ENCODE peak calls at places on chromosomes 16 and 17, in seven cellular contexts. X is PC-3, H is H9, M is right lobe of liver, W is heart left ventricle, Q is heart right ventricle, L is breast epithelium. C is an unnamed sample. For H3K4me1, the result is how much of the 10 kb centered on the place peaks cover.

GRCh38 chr17:39627717-39628516 is 1.2 kb downstream of the PPP1R1B start:
- DNase-seq in X (no peak), H (no peak), M (no peak), W (no peak), Q (no peak), L (no peak), C (no peak)

GRCh38 chr16:79618041-79618711 is 17.6 kb upstream of the MAF start:
- DNase-seq in X (no peak), H (no peak), M (no peak), W (no peak), Q (no peak), L (no peak), C (no peak)

GRCh38 chr16:8569650-8570338 is 20.5 kb downstream of the TMEM114 start:
- DNase-seq in X (no peak), H (peak), M (no peak), W (no peak), Q (no peak), L (no peak), C (no peak)

GRCh38 chr17:49437696-49438438 is 23.2 kb upstream of the PHB1 start:
- DNase-seq in X (no peak), H (peak), M (no peak), W (no peak), Q (no peak), L (no peak), C (no peak)

GRCh38 chr16:29779474-29779873 is 1.4 kb downstream of the ZG16 start:
- DNase-seq in X (peak), H (peak), M (no peak), W (no peak), Q (no peak), L (no peak), C (no peak)

GRCh38 chr17:77124192-77124908 is 16.4 kb upstream of the SEC14L1 start:
- DNase-seq in X (peak), H (no peak), M (no peak), W (no peak), Q (peak), L (peak), C (peak)

GRCh38 chr16:80084614-80085013 is 456.2 kb upstream of the DYNLRB2 start:
- DNase-seq in X (peak), H (peak), M (peak), W (no peak), Q (peak), L (peak), C (no peak)

GRCh38 chr17:40340880-40341807 is 23.4 kb downstream of the GJD3 start:
- DNase-seq in X (peak), H (peak), M (peak), W (peak), Q (peak), L (peak), C (peak)

GRCh38 chr16:81485225-81485624 is 40.6 kb downstream of the CMIP start:
- DNase-seq in X (no peak), H (no peak), M (no peak), W (no peak), Q (no peak), L (no peak), C (no peak)

GRCh38 chr17:45345554-45346254 is 28.9 kb upstream of the MAP3K14 start:
- DNase-seq in X (no peak), H (no peak), M (no peak), W (no peak), Q (peak), L (no peak), C (no peak)

GRCh38 chr16:83365166-83365565 is 442.6 kb upstream of the HSBP1 start:
- DNase-seq in X (no peak), H (no peak), M (no peak), W (no peak), Q (no peak), L (no peak), C (no peak)

GRCh38 chr17:7311110-7311698 is 3.8 kb downstream of the EIF5A start:
- DNase-seq in X (no peak), H (no peak), M (no peak), W (no peak), Q (no peak), L (no peak), C (no peak)

GRCh38 chr16:48126801-48127644 is 28.8 kb downstream of the ABCC12 start:
- DNase-seq in X (peak), H (no peak), M (no peak), W (no peak), Q (no peak), L (no peak), C (peak)

GRCh38 chr17:29577778-29578211 is 9.3 kb downstream of the TP53I13 start:
- DNase-seq in X (no peak), H (no peak), M (no peak), W (peak), Q (peak), L (no peak), C (no peak)

GRCh38 chr16:17526956-17527355 is 56.2 kb upstream of the XYLT1 start:
- DNase-seq in X (no peak), H (no peak), M (no peak), W (no peak), Q (no peak), L (no peak), C (no peak)

GRCh38 chr17:68861602-68862001 is 93.6 kb downstream of the ABCA8 start:
- DNase-seq in X (no peak), H (no peak), M (no peak), W (no peak), Q (no peak), L (no peak), C (no peak)

GRCh38 chr17:67639555-67639954 is 78.2 kb upstream of the NOL11 start:
- DNase-seq in X (no peak), H (no peak), M (no peak), W (no peak), Q (no peak), L (no peak), C (no peak)

GRCh38 chr16:81473969-81474959 is 29.7 kb downstream of the CMIP start:
- DNase-seq in X (no peak), H (no peak), M (no peak), W (no peak), Q (no peak), L (no peak), C (no peak)

GRCh38 chr16:30570621-30571443 is 682 bp downstream of the ZNF688 start:
- DNase-seq in X (no peak), H (peak), M (no peak), W (peak), Q (peak), L (no peak), C (no peak)

GRCh38 chr17:65530985-65531507 is 30.4 kb downstream of the AXIN2 start:
- DNase-seq in X (no peak), H (peak), M (no peak), W (no peak), Q (peak), L (no peak), C (no peak)

GRCh38 chr17:65530158-65530984 is 31.1 kb downstream of the AXIN2 start:
- DNase-seq in X (no peak), H (no peak), M (no peak), W (no peak), Q (no peak), L (no peak), C (no peak)

GRCh38 chr17:65533056-65533745 is 28.2 kb downstream of the AXIN2 start:
- DNase-seq in X (no peak), H (no peak), M (no peak), W (no peak), Q (no peak), L (no peak), C (no peak)

GRCh38 chr17:65532491-65532890 is 29.0 kb downstream of the AXIN2 start:
- DNase-seq in X (no peak), H (no peak), M (no peak), W (no peak), Q (no peak), L (no peak), C (no peak)

GRCh38 chr17:65531508-65532431 is 29.7 kb downstream of the AXIN2 start:
- DNase-seq in X (no peak), H (no peak), M (no peak), W (peak), Q (peak), L (peak), C (no peak)
- TF ChIP-seq CTCF in X (peak), H (peak), M (no peak), W (no peak), Q (no peak), L (peak), C (no peak)

DNA sequence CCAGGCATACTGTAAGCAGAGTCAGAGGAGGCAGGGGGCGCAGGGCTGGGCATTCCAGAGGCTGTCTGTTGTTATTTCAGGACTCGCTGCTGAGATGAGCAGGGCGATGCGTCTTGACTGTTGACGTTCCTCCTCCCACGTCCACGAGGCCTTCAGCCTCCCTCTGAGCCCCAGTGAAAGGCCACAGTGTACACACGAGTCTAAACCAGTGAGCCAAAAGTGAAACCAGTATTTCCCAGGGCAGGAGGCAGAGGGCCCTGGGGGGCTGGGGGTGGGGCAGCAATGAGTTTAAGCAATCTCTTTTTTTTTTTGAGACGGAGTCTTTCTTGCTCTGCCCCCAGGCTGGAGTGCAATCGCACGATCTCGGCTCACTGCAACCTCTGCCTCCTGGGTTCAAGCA is 21.5 kb downstream of the SMTNL2 start:
- DNase-seq in X (no peak), H (no peak), M (no peak), W (peak), Q (peak), L (peak), C (no peak)
- H3K27ac ChIP-seq in X (no peak), H (no peak), M (no peak), W (peak), Q (no peak), L (no peak), C (no peak)

GRCh38 chr16:58366247-58367031 is 25.8 kb upstream of the GINS3 start:
- DNase-seq in X (peak), H (no peak), M (no peak), W (no peak), Q (no peak), L (no peak), C (peak)
- H3K4me1 ChIP-seq in X (under half), H (under half), M (under half), W (under half), Q (under half), L (under half), C (under half)

DNA sequence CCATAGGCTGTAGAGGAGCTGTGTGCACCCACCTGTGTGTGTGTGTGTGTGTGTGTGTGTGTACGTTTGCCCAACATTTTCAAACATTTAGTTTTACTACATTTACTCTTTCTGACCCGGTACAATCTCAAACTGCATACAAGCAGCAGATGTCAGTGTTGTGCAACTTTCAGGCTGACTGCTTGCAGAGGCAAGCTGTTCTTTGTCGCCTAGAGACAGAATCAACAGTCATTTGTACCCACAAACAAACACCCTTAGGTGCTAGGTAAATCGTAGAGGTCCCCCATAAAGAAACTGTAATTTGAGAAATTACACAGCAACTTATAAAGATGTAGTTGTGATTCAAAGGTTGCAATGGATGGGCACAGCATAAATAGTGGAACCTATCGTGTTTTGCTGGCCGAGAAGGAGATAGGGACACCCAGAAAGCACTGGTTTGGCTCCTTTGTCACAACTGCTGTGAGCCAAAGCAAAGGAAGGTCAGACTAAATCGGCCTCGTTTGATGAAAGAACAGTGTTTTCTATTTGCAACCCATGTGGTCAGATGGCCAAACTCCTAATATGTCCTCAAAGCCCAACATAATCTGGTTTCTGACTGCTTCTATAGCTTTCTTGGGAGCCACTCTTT is 478.4 kb downstream of the TOX3 start:
- DNase-seq in X (peak), H (peak), M (no peak), W (no peak), Q (no peak), L (no peak), C (no peak)
- TF ChIP-seq CTCF in X (no peak), H (peak), M (peak), W (peak), Q (peak), L (peak), C (peak)

GRCh38 chr17:9684955-9685621 is 39.8 kb downstream of the USP43 start:
- DNase-seq in X (peak), H (no peak), M (no peak), W (no peak), Q (no peak), L (peak), C (peak)
- H3K27ac ChIP-seq in X (peak), H (no peak), M (no peak), W (no peak), Q (no peak), L (peak), C (no peak)

GRCh38 chr17:14298221-14298994 is 2.5 kb upstream of the HS3ST3B1 start:
- DNase-seq in X (no peak), H (peak), M (peak), W (no peak), Q (no peak), L (no peak), C (no peak)
- H3K4me1 ChIP-seq in X (under half), H (under half), M (under half), W (half or more), Q (under half), L (under half), C (under half)

DNA sequence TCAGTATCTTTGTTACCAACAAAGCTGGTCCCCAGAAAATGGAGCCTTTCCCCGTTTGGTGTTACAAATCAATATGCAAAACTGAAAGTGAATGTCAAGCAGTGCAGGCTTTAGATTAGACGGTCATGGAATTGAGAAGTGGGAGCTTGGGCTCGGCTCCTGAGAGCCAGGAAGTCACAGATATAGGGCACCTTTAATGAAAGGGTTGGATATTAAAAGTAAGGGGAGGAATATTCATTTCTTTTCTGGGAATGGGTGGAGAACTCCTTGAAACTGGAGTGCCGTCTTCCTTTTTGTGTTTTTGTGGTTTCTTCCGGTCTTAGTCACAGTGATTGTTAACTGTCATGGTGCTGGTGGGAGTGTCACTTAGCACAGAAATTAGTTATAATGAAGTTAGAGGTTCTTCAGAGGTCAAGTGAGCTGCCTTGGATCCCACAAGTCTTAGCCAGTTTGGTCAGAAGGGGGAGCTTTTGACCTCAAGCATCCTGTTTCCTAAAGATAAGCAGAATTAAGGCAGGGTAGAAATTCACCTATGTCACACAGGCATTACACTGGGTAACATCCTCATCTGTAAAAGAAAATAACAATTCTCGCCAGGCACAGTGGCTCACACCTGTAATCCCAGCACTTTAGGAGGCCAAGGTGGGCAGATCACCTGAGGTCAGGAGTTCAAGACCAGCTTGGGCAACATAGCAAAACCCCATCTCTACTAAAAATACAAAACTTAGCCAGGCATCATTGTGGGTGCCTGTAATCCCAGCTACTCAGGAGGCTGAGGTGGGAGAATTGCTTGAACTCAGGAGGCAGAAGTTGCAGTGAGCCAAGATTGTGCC is 9.6 kb upstream of the EIF1 start:
- DNase-seq in X (peak), H (no peak), M (no peak), W (peak), Q (peak), L (no peak), C (no peak)
- TF ChIP-seq CTCF in X (peak), H (peak), M (no peak), W (peak), Q (no peak), L (no peak), C (no peak)

GRCh38 chr17:18038149-18038850 is 668 bp downstream of the ATPAF2 start:
- DNase-seq in X (no peak), H (no peak), M (no peak), W (no peak), Q (no peak), L (no peak), C (no peak)
- H3K27ac ChIP-seq in X (no peak), H (no peak), M (peak), W (peak), Q (peak), L (peak), C (peak)

GRCh38 chr17:63550816-63551639 is 751 bp downstream of the DCAF7 start:
- DNase-seq in X (peak), H (peak), M (no peak), W (no peak), Q (no peak), L (peak), C (no peak)

GRCh38 chr17:63549289-63549945 is 860 bp upstream of the DCAF7 start:
- DNase-seq in X (no peak), H (no peak), M (peak), W (no peak), Q (no peak), L (no peak), C (no peak)

GRCh38 chr17:63547083-63547523 is 3.2 kb upstream of the DCAF7 start:
- DNase-seq in X (no peak), H (no peak), M (no peak), W (no peak), Q (no peak), L (no peak), C (no peak)

GRCh38 chr17:63552211-63552610 is 1.9 kb downstream of the DCAF7 start:
- DNase-seq in X (no peak), H (no peak), M (no peak), W (no peak), Q (no peak), L (peak), C (no peak)

GRCh38 chr17:63549946-63550815 is at the start of gene DCAF7:
- DNase-seq in X (peak), H (peak), M (peak), W (peak), Q (peak), L (peak), C (peak)
- H3K4me1 ChIP-seq in X (under half), H (under half), M (under half), W (half or more), Q (under half), L (under half), C (under half)

C was measured in Panc1.